ENCODE peak calls at places on chromosomes 1 and 21, in seven cellular contexts. T is lung microvascular endothelial cell, I is NCI-H524, J is A549, V is mesendoderm, K is HTR-8/SVneo, S is NCI-H774. H is an unnamed sample.

GRCh38 chr1:3070304-3070653 is 1.3 kb downstream of the PRDM16 start:
- DNase-seq in J (no peak), K (no peak), T (no peak), V (no peak), S (no peak), I (no peak), H (no peak)

GRCh38 chr1:166155108-166155507 is 11.7 kb downstream of the FAM78B start:
- DNase-seq in K (no peak), I (no peak), J (no peak), T (no peak), V (no peak), S (no peak), H (no peak)

GRCh38 chr1:200966934-200967333 is 56.6 kb downstream of the KIF21B start:
- DNase-seq in I (no peak), V (no peak), J (no peak), T (no peak), S (no peak), K (no peak), H (no peak)

GRCh38 chr1:1004780-1005697 is 5.1 kb upstream of the HES4 start:
- DNase-seq in J (no peak), T (peak), K (no peak), V (peak), S (peak), I (no peak), H (no peak)

GRCh38 chr1:156664949-156665411 is 12.2 kb downstream of the NES start:
- DNase-seq in S (no peak), I (no peak), J (peak), K (no peak), V (peak), T (peak), H (no peak)

GRCh38 chr21:16794944-16795343 is 717.9 kb upstream of the CXADR start:
- DNase-seq in I (no peak), V (peak), K (peak), S (no peak), T (peak), J (peak), H (no peak)

GRCh38 chr21:37452222-37452621 is 85.6 kb downstream of the DYRK1A start:
- DNase-seq in V (peak), I (no peak), S (no peak), J (no peak), K (peak), T (peak), H (no peak)

GRCh38 chr1:241048558-241048957 is 308.4 kb downstream of the RGS7 start:
- DNase-seq in T (no peak), K (no peak), V (peak), J (no peak), I (no peak), S (no peak), H (no peak)

GRCh38 chr1:176102243-176102642 is 104.8 kb downstream of the COP1 start:
- DNase-seq in T (peak), I (no peak), J (no peak), S (no peak), V (peak), K (no peak), H (no peak)

GRCh38 chr1:44895919-44896734 is 53.1 kb upstream of the PTCH2 start:
- DNase-seq in T (no peak), K (no peak), V (no peak), J (no peak), I (no peak), S (no peak), H (no peak)

GRCh38 chr21:33848252-33848953 is 67.2 kb downstream of the ATP5PO start:
- DNase-seq in K (no peak), J (no peak), V (no peak), I (no peak), S (no peak), T (no peak), H (no peak)

GRCh38 chr1:85550784-85551516 is 29.6 kb upstream of the CCN1 start:
- DNase-seq in I (no peak), T (no peak), S (no peak), K (no peak), V (no peak), J (no peak), H (no peak)

GRCh38 chr1:220878223-220879081 is 791 bp upstream of the HLX start:
- DNase-seq in I (no peak), V (peak), K (no peak), J (no peak), S (no peak), T (no peak), H (no peak)

GRCh38 chr21:42019101-42019605 is 9.0 kb upstream of the ZBTB21 start:
- DNase-seq in J (no peak), V (no peak), T (no peak), K (no peak), I (no peak), S (no peak), H (no peak)

GRCh38 chr1:74512516-74512915 is at the start of gene LRRC53:
- DNase-seq in J (no peak), K (no peak), T (no peak), V (no peak), S (no peak), I (no peak), H (no peak)

GRCh38 chr1:198880818-198881597 is 242.2 kb downstream of the PTPRC start:
- DNase-seq in K (peak), T (peak), I (no peak), S (no peak), J (peak), V (peak), H (no peak)

GRCh38 chr1:53340660-53341520 is 13.0 kb upstream of the LRP8 start:
- DNase-seq in J (no peak), T (no peak), V (no peak), S (no peak), K (no peak), I (no peak), H (no peak)

GRCh38 chr1:182189535-182190066 is 128.1 kb upstream of the ZNF648 start:
- DNase-seq in K (no peak), T (no peak), V (peak), J (no peak), S (no peak), I (no peak), H (no peak)

GRCh38 chr1:111219466-111220286 is 7.8 kb upstream of the CHI3L2 start:
- DNase-seq in J (no peak), I (no peak), S (no peak), K (no peak), T (no peak), V (peak), H (no peak)

GRCh38 chr1:117467336-117467735 is 100.1 kb downstream of the MAN1A2 start:
- DNase-seq in S (no peak), T (peak), V (no peak), I (no peak), K (no peak), J (no peak), H (no peak)

GRCh38 chr1:156232222-156232621 is 9.8 kb upstream of the BGLAP start:
- DNase-seq in T (no peak), J (no peak), I (no peak), S (no peak), V (no peak), K (no peak), H (no peak)

GRCh38 chr21:32190491-32191144 is 88.2 kb downstream of the MIS18A start:
- DNase-seq in J (no peak), K (no peak), V (no peak), T (no peak), S (no peak), I (peak), H (no peak)

GRCh38 chr1:226046240-226046639 is 16.3 kb upstream of the H3-3A start:
- DNase-seq in V (no peak), T (peak), J (peak), I (no peak), S (no peak), K (no peak), H (no peak)

GRCh38 chr1:238647877-238648276 is 738.5 kb upstream of the CHRM3 start:
- DNase-seq in J (peak), T (no peak), S (no peak), V (peak), K (peak), I (no peak), H (no peak)